ENCODE peak calls at places on chromosomes 4 and X, in seven cellular contexts. R, S, F, M, N, V and H are unnamed samples. For H3K4me1, the result is how much of the 10 kb centered on the place peaks cover.

GRCh38 chr4:183638436-183638835 is 20.5 kb downstream of the RWDD4 start:
- DNase-seq in N (no peak), F (no peak), R (no peak), M (no peak), V (no peak), S (no peak), H (no peak)

GRCh38 chr4:125283702-125284279 is 31.0 kb upstream of the FAT4 start:
- DNase-seq in F (no peak), V (no peak), S (no peak), R (peak), N (no peak), M (no peak), H (no peak)

GRCh38 chr4:76984788-76985211 is 35.2 kb downstream of the SEPTIN11 start:
- DNase-seq in V (no peak), N (peak), M (peak), F (peak), R (peak), S (peak), H (no peak)

GRCh38 chr4:71293705-71294104 is 45.1 kb upstream of the SLC4A4 start:
- DNase-seq in N (no peak), F (no peak), V (no peak), M (no peak), R (peak), S (no peak), H (no peak)

GRCh38 chrX:112967903-112968302 is 127.3 kb upstream of the AMOT start:
- DNase-seq in R (peak), M (no peak), N (no peak), S (no peak), F (no peak), V (no peak), H (no peak)

GRCh38 chr4:6216588-6216987 is 16.2 kb upstream of the JAKMIP1 start:
- DNase-seq in N (no peak), M (no peak), S (peak), V (no peak), R (no peak), F (no peak), H (no peak)

GRCh38 chrX:136021903-136022302 is 36.7 kb downstream of the SLC9A6 start:
- DNase-seq in S (no peak), F (no peak), R (no peak), M (no peak), V (no peak), N (no peak), H (no peak)

GRCh38 chr4:72779256-72779655 is 210.2 kb upstream of the ADAMTS3 start:
- DNase-seq in V (no peak), S (no peak), M (no peak), R (peak), F (no peak), N (no peak), H (no peak)

GRCh38 chrX:43655961-43656494 is at the start of gene MAOA:
- DNase-seq in M (peak), N (peak), R (no peak), F (peak), S (peak), V (no peak), H (peak)

GRCh38 chr4:85779165-85779564 is 304.2 kb downstream of the ARHGAP24 start:
- DNase-seq in F (no peak), S (no peak), M (no peak), R (no peak), V (no peak), N (no peak), H (no peak)

GRCh38 chrX:153727108-153727931 is 2.7 kb downstream of the ABCD1 start:
- DNase-seq in R (no peak), F (peak), S (peak), V (no peak), N (no peak), M (peak), H (no peak)

GRCh38 chr4:108878781-108879180 is 115.9 kb upstream of the ETNPPL start:
- DNase-seq in S (no peak), R (no peak), M (no peak), V (no peak), N (no peak), F (no peak), H (no peak)

GRCh38 chr4:7687796-7688195 is 251.9 kb downstream of the AFAP1 start:
- DNase-seq in N (no peak), F (peak), S (no peak), R (no peak), M (no peak), V (no peak), H (no peak)

GRCh38 chr4:82905205-82905604 is 4.7 kb downstream of the THAP9 start:
- DNase-seq in M (no peak), V (no peak), S (no peak), F (no peak), R (peak), N (no peak), H (peak)

GRCh38 chr4:25238052-25238451 is 4.2 kb downstream of the PI4K2B start:
- DNase-seq in F (no peak), M (no peak), R (no peak), N (no peak), S (no peak), V (no peak), H (no peak)

GRCh38 chr4:95867919-95868318 is 28.0 kb downstream of the PDHA2 start:
- DNase-seq in M (no peak), R (no peak), S (no peak), N (no peak), F (no peak), V (no peak), H (no peak)

GRCh38 chr4:174561556-174561955 is 39.3 kb upstream of the HPGD start:
- DNase-seq in V (no peak), N (no peak), S (no peak), R (no peak), F (no peak), M (no peak), H (no peak)

GRCh38 chr4:10273030-10273429 is 156.4 kb upstream of the WDR1 start:
- DNase-seq in V (no peak), M (no peak), N (no peak), F (no peak), R (peak), S (no peak), H (no peak)

GRCh38 chrX:38320819-38321218 is 6.5 kb downstream of the RPGR start:
- DNase-seq in S (no peak), R (no peak), V (no peak), F (no peak), M (no peak), N (no peak), H (no peak)

GRCh38 chrX:100975212-100975611 is 5.7 kb downstream of the ARL13A start:
- DNase-seq in S (no peak), F (no peak), N (no peak), V (no peak), M (no peak), R (no peak), H (no peak)

GRCh38 chrX:41303013-41303412 is 30.9 kb upstream of the DDX3X start:
- DNase-seq in N (no peak), F (no peak), M (no peak), S (no peak), R (peak), V (no peak), H (no peak)

GRCh38 chrX:41301438-41301824 is 32.5 kb upstream of the DDX3X start:
- DNase-seq in R (no peak), M (no peak), N (no peak), V (no peak), F (no peak), S (no peak), H (no peak)

GRCh38 chrX:41300758-41301437 is 33.1 kb upstream of the DDX3X start:
- DNase-seq in R (no peak), V (no peak), F (no peak), S (no peak), M (no peak), N (no peak), H (no peak)

GRCh38 chrX:41302293-41302868 is 31.6 kb upstream of the DDX3X start:
- DNase-seq in V (no peak), N (no peak), R (peak), M (no peak), S (no peak), F (no peak), H (no peak)

DNA sequence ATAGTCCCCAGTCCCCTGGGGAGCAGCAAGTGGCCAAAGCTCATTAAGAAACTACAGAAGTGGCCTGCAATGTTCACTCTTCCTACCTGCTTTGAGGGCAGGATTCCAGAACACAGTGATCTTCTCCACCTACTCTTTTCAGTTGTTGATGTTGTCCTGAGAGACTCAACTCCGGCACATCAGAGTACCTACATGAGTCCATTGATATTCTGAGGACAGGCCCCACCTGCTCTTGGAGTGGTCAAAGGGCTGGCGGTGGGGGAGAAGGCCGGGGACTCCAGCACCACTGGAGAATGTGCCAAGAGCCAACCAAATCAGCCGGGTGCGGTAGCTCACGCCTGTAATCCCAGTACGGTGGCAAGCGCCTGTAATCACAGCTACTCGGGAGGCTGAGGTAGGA is 29.8 kb upstream of the DDX3X start:
- DNase-seq in M (no peak), V (no peak), R (no peak), F (no peak), N (no peak), S (no peak), H (no peak)
- H3K27ac ChIP-seq in M (no peak), V (no peak), R (no peak), F (no peak), N (no peak), S (no peak), H (no peak)

DNA sequence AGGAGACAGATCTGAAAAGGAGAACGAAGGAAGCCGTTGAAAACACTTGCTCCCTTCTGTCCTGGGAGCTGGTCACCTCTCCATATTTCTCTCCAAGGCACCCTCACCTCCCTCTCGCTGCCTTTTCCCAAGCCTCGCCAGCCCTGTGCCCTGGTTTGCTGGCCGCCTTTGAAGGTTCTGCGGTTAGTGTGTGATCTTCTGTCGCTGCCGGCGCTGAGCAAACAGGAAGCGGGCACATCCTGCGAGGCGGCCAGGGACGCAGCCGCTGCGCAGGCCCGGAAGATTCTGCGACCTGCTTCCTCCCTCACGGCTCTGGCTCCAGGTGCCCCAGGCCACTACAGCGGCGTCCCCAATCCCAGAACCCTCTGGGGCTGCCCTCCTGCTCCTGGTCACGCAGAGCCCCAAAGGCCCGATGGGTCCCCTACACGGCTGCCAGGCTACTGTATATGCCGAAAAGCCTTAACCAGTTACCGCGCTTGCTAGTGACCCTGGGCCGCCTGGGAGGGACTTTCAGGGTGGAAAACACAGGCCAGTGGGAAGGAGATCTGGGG is 2.5 kb upstream of the SASH3 start:
- DNase-seq in S (no peak), F (peak), M (no peak), N (no peak), R (no peak), V (peak), H (peak)
- H3K4me1 ChIP-seq in S (under half), F (under half), M (under half), N (under half), R (under half), V (half or more), H (half or more)

DNA sequence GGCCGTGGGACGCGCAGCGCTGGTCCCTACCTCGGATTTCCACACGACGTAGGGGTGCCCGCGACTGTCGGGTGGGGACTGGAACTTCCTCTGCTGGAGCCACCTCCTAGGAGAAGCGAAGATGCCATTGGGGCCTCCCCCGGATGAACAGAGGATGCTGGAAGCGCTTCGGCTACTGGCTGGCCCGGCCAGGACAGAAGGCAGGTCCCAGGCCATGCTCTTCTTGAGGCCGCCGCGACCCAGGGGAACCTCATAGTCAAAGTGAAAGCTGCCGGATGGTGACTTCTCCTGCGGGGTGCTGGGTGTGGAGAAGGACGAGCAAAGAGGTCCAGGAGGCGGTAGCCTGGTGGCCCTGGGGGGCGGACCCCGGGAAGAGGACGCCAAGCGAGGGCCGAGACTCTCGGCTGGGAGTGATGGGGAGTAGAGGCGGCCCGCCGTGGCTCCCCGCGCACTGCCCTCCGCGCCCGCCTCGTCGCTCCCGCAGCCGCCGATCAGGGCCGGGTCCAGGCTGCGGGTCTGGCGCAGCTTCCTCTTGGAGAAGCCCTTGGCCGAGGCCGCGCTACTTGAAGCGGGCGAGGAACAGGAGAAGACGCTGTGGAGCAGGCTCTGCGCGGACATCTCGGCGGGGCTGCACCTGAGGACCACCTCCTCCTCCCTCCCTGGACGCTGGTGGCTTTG is 1.4 kb downstream of the ARHGAP6 start:
- DNase-seq in V (no peak), R (no peak), N (peak), S (peak), M (peak), F (peak), H (no peak)
- H3K27ac ChIP-seq in V (no peak), R (no peak), N (peak), S (peak), M (peak), F (no peak), H (no peak)

GRCh38 chrX:111736571-111736970 is 55.6 kb downstream of the ALG13 start:
- DNase-seq in V (no peak), F (no peak), N (no peak), M (no peak), R (no peak), S (no peak), H (no peak)
- H3K4me1 ChIP-seq in V (under half), F (under half), N (under half), M (under half), R (under half), S (under half), H (under half)

DNA sequence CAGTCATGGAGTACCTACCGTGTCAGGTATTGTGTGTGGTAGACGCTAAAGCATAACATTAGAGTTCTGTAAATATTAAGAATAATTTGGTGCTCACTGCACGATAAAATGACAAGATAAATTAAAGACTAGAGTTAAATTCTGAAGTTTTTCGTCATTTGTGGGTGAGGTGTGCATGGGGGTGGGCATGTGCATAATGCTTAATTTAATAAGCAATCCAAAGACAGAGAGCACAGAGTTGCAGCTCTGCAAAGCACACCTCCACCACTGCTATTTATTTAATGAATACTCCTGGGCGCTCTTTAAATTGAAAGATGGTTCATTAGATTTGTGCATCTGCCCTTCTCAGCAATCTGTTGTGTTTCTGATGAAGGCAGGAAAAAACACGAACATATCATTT is 62.6 kb downstream of the GATB start:
- DNase-seq in F (no peak), N (no peak), R (no peak), S (no peak), M (no peak), V (no peak), H (no peak)
- H3K27ac ChIP-seq in F (no peak), N (no peak), R (no peak), S (no peak), M (no peak), V (no peak), H (no peak)

GRCh38 chr4:40500781-40501180 is 128.9 kb downstream of the RBM47 start:
- DNase-seq in S (no peak), R (no peak), N (no peak), M (no peak), V (no peak), F (no peak), H (no peak)
- H3K4me1 ChIP-seq in S (under half), R (under half), N (under half), M (under half), V (under half), F (under half), H (under half)

GRCh38 chrX:49002091-49002935 is at the start of gene GRIPAP1:
- DNase-seq in V (peak), R (peak), S (peak), N (peak), F (peak), M (peak), H (peak)

GRCh38 chrX:49000640-49001039 is 1.4 kb downstream of the GRIPAP1 start:
- DNase-seq in N (no peak), V (no peak), M (no peak), S (no peak), R (no peak), F (no peak), H (no peak)

GRCh38 chrX:49003696-49004095 is 1.6 kb upstream of the GRIPAP1 start:
- DNase-seq in V (no peak), S (no peak), M (no peak), F (no peak), R (no peak), N (no peak), H (no peak)

GRCh38 chrX:48999030-48999429 is 3.0 kb downstream of the GRIPAP1 start:
- DNase-seq in M (no peak), R (no peak), F (no peak), V (no peak), S (no peak), N (no peak), H (no peak)

GRCh38 chrX:49001521-49002090 is 458 bp downstream of the GRIPAP1 start:
- DNase-seq in V (peak), M (no peak), N (peak), R (peak), F (no peak), S (no peak), H (peak)
- H3K27ac ChIP-seq in V (peak), M (no peak), N (peak), R (peak), F (peak), S (peak), H (peak)

DNA sequence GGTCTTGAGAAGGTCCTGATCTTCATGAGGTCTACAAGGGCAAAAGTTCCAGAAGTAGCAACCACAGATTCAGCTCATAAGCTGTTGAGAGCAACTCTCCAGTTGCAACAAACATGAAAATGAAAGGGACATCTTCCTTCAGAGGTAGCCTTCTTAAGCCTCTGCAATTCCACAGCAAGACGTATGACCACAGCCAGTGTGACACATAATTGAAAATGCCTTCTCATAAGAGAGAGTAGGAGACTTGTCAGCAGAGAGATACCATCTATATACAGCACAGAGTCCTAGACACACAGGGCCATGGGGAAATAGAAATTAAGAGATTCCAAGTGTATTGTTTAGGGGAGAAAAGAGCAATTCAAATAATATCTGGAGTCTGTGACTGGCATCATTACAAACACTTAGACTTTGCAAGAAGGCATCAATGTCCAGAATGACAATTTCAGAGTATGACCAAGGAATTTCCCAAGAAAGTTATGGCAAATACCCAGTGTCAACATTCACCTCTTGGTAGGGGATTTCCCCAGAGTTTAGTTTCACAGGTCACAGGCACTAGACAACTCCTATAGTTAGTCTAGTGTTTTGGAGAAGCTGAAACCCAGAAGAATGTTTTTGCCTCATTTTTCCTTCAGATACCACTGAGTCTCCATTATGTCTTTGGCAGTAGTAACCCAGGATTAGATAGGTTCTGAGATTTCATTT is 340.3 kb downstream of the ZNF674 start:
- DNase-seq in S (no peak), R (peak), M (no peak), N (no peak), V (no peak), F (no peak), H (no peak)
- H3K4me1 ChIP-seq in S (under half), R (under half), M (under half), N (under half), V (under half), F (under half), H (under half)

DNA sequence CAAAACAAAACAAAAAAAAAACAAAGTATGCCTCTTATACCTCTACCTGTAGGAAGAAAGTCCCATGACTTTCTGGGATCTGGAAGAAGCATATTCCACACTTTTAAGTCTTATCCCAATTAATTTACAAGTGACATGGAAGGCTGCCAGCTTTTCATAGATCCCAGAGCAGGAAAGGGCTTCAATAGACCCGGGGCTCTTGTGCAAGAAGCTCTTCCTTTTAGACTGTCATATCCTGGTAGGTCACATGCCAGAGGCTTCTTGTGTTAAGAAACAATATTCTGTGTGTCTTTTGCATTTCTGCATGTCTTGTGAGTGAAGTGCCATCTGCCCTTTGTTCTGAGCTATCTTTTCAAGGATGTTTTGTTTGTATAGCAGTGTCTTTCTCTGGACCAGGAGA is 84.4 kb upstream of the PHOX2B start:
- DNase-seq in S (no peak), N (no peak), R (no peak), M (no peak), V (no peak), F (no peak), H (no peak)
- H3K27ac ChIP-seq in S (no peak), N (no peak), R (no peak), M (no peak), V (no peak), F (no peak), H (no peak)